ENCODE peak calls at places on chromosomes 4 and X, in five cellular contexts. S is CD8-positive, alpha-beta memory T cell; B is spleen; H is OCI-LY7; O is astrocyte of the cerebellum. X is an unnamed sample.

GRCh38 chr4:133186210-133186609 is 37.1 kb downstream of the PCDH10 start:
- DNase-seq in S (no peak), B (no peak), H (no peak), O (no peak), X (no peak)

GRCh38 chrX:139091086-139091485 is 379.6 kb upstream of the FGF13 start:
- DNase-seq in S (no peak), B (no peak), H (no peak), O (no peak), X (no peak)

GRCh38 chr4:142845293-142846070 is 619 bp downstream of the INPP4B start:
- DNase-seq in S (no peak), B (peak), H (no peak), O (no peak), X (no peak)

GRCh38 chr4:146235654-146236570 is 21.6 kb downstream of the REELD1 start:
- DNase-seq in S (no peak), B (no peak), H (no peak), O (no peak), X (no peak)

GRCh38 chrX:53357799-53358530 is 64.5 kb downstream of the SMC1A start:
- DNase-seq in S (no peak), B (no peak), H (no peak), O (peak), X (peak)

GRCh38 chr4:163679189-163679588 is 184.7 kb downstream of the TMA16 start:
- DNase-seq in S (no peak), B (no peak), H (peak), O (no peak), X (no peak)

GRCh38 chr4:118979712-118980111 is 91.1 kb downstream of the SYNPO2 start:
- DNase-seq in S (no peak), B (no peak), H (no peak), O (no peak), X (no peak)

GRCh38 chrX:116238093-116238492 is 67.5 kb downstream of the AGTR2 start:
- DNase-seq in S (no peak), B (no peak), H (no peak), O (no peak), X (no peak)

GRCh38 chr4:34108456-34108855 is 2135.9 kb downstream of the ARAP2 start:
- DNase-seq in S (no peak), B (no peak), H (no peak), O (peak), X (peak)

GRCh38 chrX:19846995-19847790 is 40.2 kb downstream of the SH3KBP1 start:
- DNase-seq in S (no peak), B (no peak), H (no peak), O (peak), X (peak)

GRCh38 chr4:55445921-55446577 is 50.3 kb downstream of the TMEM165 start:
- DNase-seq in S (no peak), B (no peak), H (no peak), O (peak), X (peak)

GRCh38 chr4:38949416-38950051 is 81.9 kb downstream of the FAM114A1 start:
- DNase-seq in S (peak), B (no peak), H (peak), O (peak), X (no peak)

GRCh38 chr4:76485450-76485849 is 50.4 kb downstream of the SHROOM3 start:
- DNase-seq in S (no peak), B (no peak), H (no peak), O (no peak), X (no peak)

GRCh38 chrX:115560211-115560977 is 580 bp upstream of the PLS3 start:
- DNase-seq in S (no peak), B (no peak), H (no peak), O (no peak), X (no peak)

GRCh38 chr4:145346081-145346480 is 135.6 kb upstream of the SMAD1 start:
- DNase-seq in S (no peak), B (no peak), H (no peak), O (no peak), X (no peak)

GRCh38 chr4:8009710-8010534 is 70.3 kb upstream of the AFAP1 start:
- DNase-seq in S (no peak), B (no peak), H (no peak), O (no peak), X (no peak)

GRCh38 chr4:124590480-124590879 is 122.1 kb downstream of the ANKRD50 start:
- DNase-seq in S (no peak), B (no peak), H (no peak), O (no peak), X (no peak)

GRCh38 chr4:71553605-71554004 is 214.8 kb downstream of the SLC4A4 start:
- DNase-seq in S (no peak), B (no peak), H (peak), O (peak), X (peak)

GRCh38 chr4:161919442-161920220 is 244.2 kb downstream of the FSTL5 start:
- DNase-seq in S (no peak), B (no peak), H (no peak), O (no peak), X (no peak)

GRCh38 chrX:96407501-96407900 is 277.1 kb upstream of the DIAPH2 start:
- DNase-seq in S (no peak), B (no peak), H (no peak), O (peak), X (peak)

GRCh38 chrX:76893930-76894329 is 466.4 kb downstream of the MAGEE1 start:
- DNase-seq in S (no peak), B (no peak), H (peak), O (no peak), X (no peak)

GRCh38 chr4:145735777-145736176 is 55.8 kb downstream of the C4orf51 start:
- DNase-seq in S (no peak), B (no peak), H (no peak), O (no peak), X (no peak)

GRCh38 chrX:93420090-93420489 is 253.3 kb downstream of the NAP1L3 start:
- DNase-seq in S (no peak), B (no peak), H (no peak), O (no peak), X (no peak)

GRCh38 chr4:87805971-87806370 is 6.6 kb downstream of the IBSP start:
- DNase-seq in S (no peak), B (no peak), H (no peak), O (no peak), X (peak)

GRCh38 chr4:103402198-103402597 is 204.1 kb upstream of the CENPE start:
- DNase-seq in S (no peak), B (no peak), H (no peak), O (no peak), X (no peak)

GRCh38 chr4:185534850-185535761 is at the start of gene PDLIM3:
- DNase-seq in S (no peak), B (peak), H (no peak), O (no peak), X (no peak)
- H3K4me3 ChIP-seq in S (no peak), B (peak), H (no peak), O (peak), X (peak)

DNA sequence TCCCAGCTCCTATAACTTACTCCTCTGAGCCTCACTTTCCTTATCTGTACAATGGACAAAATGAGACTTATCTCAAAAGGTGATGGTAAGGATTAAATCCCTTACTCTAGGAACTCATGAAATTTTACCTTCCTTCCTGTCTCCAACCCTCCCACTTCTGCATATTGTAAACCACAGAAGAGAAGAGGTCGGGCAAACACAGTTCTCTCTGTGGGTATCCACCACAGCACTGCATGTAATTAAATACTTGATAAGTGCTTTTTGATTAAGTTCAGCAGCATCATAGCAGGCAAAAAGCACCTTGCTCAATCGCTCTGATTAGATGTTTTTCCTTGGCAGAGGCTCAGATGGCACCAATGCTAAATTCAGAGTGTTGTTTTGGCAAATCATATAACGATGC is 17.3 kb upstream of the TMEM192 start:
- DNase-seq in S (no peak), B (no peak), H (no peak), O (no peak), X (no peak)
- H3K4me3 ChIP-seq in S (no peak), B (no peak), H (no peak), O (no peak), X (no peak)

GRCh38 chr4:96194993-96195392 is 355.1 kb downstream of the PDHA2 start:
- DNase-seq in S (no peak), B (no peak), H (no peak), O (peak), X (no peak)
- H3K4me3 ChIP-seq in S (no peak), B (no peak), H (no peak), O (no peak), X (no peak)

DNA sequence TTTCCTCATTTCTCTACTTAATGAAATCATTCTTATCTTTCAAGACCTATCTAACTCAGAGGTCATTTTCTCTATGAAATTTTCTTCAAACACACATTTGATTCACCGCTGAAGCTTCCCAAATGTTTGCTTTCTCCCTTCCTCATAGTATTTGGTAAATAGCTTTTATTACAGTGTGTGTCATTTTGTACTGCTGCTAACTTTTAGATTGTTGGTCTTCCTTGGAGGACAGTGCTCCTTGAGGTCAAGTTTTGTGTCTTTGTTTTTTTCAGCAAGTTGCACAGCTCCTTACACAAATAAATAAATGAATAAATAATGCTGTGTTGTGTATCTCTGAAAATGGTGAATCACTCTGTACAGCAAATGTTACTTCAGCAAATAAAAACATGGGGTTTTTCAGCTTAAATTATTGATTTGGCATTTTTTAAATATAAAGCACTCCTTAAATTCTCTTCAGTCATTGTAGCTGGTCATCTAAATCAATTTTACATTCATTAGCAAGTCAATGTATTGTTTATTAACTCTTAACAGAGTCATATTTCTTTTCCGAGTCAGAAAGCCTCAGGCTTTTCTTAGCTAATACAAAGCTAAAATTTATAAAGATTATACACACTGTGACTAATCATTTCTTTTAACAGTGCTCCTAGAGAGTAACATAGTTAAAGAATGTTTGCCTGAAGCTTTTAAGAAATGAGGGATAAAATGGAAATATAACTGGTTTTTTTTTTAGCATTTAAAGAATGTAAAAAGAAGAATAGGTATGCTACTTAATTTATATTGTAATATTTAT is 30.1 kb upstream of the MAD2L1 start:
- DNase-seq in S (no peak), B (no peak), H (no peak), O (no peak), X (no peak)
- H3K4me3 ChIP-seq in S (no peak), B (no peak), H (no peak), O (no peak), X (no peak)

DNA sequence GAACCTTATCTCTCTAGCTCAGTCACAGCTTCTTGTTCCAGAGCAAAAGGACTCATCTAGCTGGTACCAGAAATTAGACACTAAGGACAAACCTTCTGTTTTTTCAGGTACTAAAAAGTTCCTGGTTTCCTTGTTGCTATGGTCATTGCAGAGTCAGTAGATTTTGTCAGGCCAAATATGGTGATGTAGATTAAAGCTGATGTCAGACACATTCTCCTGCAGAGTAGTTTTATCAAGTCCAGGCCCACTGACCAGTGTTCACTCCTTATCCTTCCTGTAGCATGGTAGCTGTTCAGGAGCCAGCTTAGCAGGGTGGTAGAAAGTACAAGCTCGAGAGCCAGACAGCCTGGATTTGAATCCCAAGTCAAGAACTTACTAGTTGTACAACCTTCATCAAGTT is 17.8 kb downstream of the OCRL start:
- DNase-seq in S (no peak), B (no peak), H (no peak), O (no peak), X (no peak)
- H3K4me3 ChIP-seq in S (no peak), B (no peak), H (no peak), O (no peak), X (no peak)

GRCh38 chr4:176400816-176401461 is 81.2 kb downstream of the SPCS3 start:
- DNase-seq in S (no peak), B (no peak), H (no peak), O (no peak), X (peak)
- H3K4me3 ChIP-seq in S (no peak), B (no peak), H (no peak), O (no peak), X (no peak)

GRCh38 chr4:54100607-54101189 is 735 bp downstream of the GSX2 start:
- DNase-seq in S (no peak), B (peak), H (no peak), O (no peak), X (no peak)

GRCh38 chr4:54099959-54100606 is at the start of gene GSX2:
- DNase-seq in S (no peak), B (peak), H (no peak), O (no peak), X (no peak)

GRCh38 chr4:54101190-54102041 is 1.5 kb downstream of the GSX2 start:
- DNase-seq in S (no peak), B (no peak), H (no peak), O (no peak), X (no peak)

GRCh38 chr4:54098375-54098774 is 1.6 kb upstream of the GSX2 start:
- DNase-seq in S (no peak), B (no peak), H (no peak), O (no peak), X (no peak)

GRCh38 chr4:54099287-54099958 is 540 bp upstream of the GSX2 start:
- DNase-seq in S (no peak), B (no peak), H (no peak), O (peak), X (no peak)
- H3K4me3 ChIP-seq in S (peak), B (peak), H (no peak), O (peak), X (peak)

X was measured in skeletal muscle cell.